ENCODE peak calls at places on chromosome 16, in seven cellular contexts. A, N, W, K, Z, B and S are unnamed samples.

GRCh38 chr16:68079616-68080344 is 5.4 kb upstream of the NFATC3 start:
- DNase-seq in A (no peak), N (no peak), W (no peak), K (no peak), Z (no peak), B (no peak), S (peak)

GRCh38 chr16:69523571-69523970 is 42.2 kb upstream of the NFAT5 start:
- DNase-seq in A (no peak), N (no peak), W (no peak), K (no peak), Z (no peak), B (no peak), S (no peak)

GRCh38 chr16:24730914-24731313 is 1.5 kb downstream of the TNRC6A start:
- DNase-seq in A (no peak), N (no peak), W (no peak), K (no peak), Z (no peak), B (no peak), S (no peak)

GRCh38 chr16:85564277-85565051 is 48.7 kb upstream of the GSE1 start:
- DNase-seq in A (no peak), N (no peak), W (no peak), K (peak), Z (no peak), B (no peak), S (no peak)

GRCh38 chr16:3259097-3259496 is 2.7 kb upstream of the MEFV start:
- DNase-seq in A (peak), N (no peak), W (peak), K (no peak), Z (no peak), B (no peak), S (no peak)

GRCh38 chr16:11215935-11216556 is 40.0 kb downstream of the SOCS1 start:
- DNase-seq in A (no peak), N (no peak), W (no peak), K (no peak), Z (no peak), B (no peak), S (no peak)

GRCh38 chr16:88049020-88049419 is 97.8 kb downstream of the BANP start:
- DNase-seq in A (no peak), N (no peak), W (no peak), K (no peak), Z (no peak), B (no peak), S (no peak)

GRCh38 chr16:66927012-66927436 is 1.7 kb upstream of the RRAD start:
- DNase-seq in A (peak), N (no peak), W (peak), K (peak), Z (no peak), B (peak), S (peak)

GRCh38 chr16:81429045-81429521 is 15.5 kb upstream of the CMIP start:
- DNase-seq in A (peak), N (peak), W (no peak), K (peak), Z (no peak), B (peak), S (peak)

GRCh38 chr16:1709356-1709755 is 3.4 kb downstream of the MAPK8IP3 start:
- DNase-seq in A (no peak), N (no peak), W (no peak), K (no peak), Z (no peak), B (no peak), S (no peak)

GRCh38 chr16:47779201-47780016 is 318.3 kb downstream of the PHKB start:
- DNase-seq in A (peak), N (no peak), W (no peak), K (peak), Z (no peak), B (peak), S (peak)

GRCh38 chr16:19242186-19242585 is 43.3 kb upstream of the CLEC19A start:
- DNase-seq in A (no peak), N (no peak), W (no peak), K (no peak), Z (no peak), B (no peak), S (no peak)

GRCh38 chr16:28187595-28188004 is 24.2 kb downstream of the XPO6 start:
- DNase-seq in A (no peak), N (no peak), W (no peak), K (no peak), Z (no peak), B (no peak), S (no peak)

GRCh38 chr16:47424846-47425245 is 36.0 kb downstream of the ITFG1 start:
- DNase-seq in A (no peak), N (no peak), W (no peak), K (no peak), Z (no peak), B (no peak), S (no peak)

GRCh38 chr16:75938818-75939217 is 212.5 kb upstream of the CPHXL start:
- DNase-seq in A (no peak), N (no peak), W (no peak), K (no peak), Z (no peak), B (no peak), S (no peak)

GRCh38 chr16:58116046-58116445 is 13.1 kb downstream of the CFAP20 start:
- DNase-seq in A (no peak), N (no peak), W (no peak), K (no peak), Z (no peak), B (no peak), S (peak)

GRCh38 chr16:89700649-89701424 is 668 bp downstream of the SPATA2L start:
- DNase-seq in A (peak), N (peak), W (no peak), K (peak), Z (peak), B (no peak), S (peak)

GRCh38 chr16:58157239-58157638 is 28.1 kb upstream of the CFAP20 start:
- DNase-seq in A (no peak), N (no peak), W (no peak), K (no peak), Z (no peak), B (no peak), S (no peak)

GRCh38 chr16:351804-352520 is 561 bp downstream of the AXIN1 start:
- DNase-seq in A (peak), N (no peak), W (no peak), K (peak), Z (no peak), B (no peak), S (no peak)

GRCh38 chr16:66842765-66843164 is 1.4 kb upstream of the CA7 start:
- DNase-seq in A (peak), N (no peak), W (no peak), K (no peak), Z (no peak), B (no peak), S (peak)

GRCh38 chr16:75267631-75268264 is 16.3 kb upstream of the BCAR1 start:
- DNase-seq in A (peak), N (peak), W (no peak), K (no peak), Z (peak), B (peak), S (peak)

GRCh38 chr16:72847187-72848044 is 200.5 kb downstream of the ZFHX3 start:
- DNase-seq in A (peak), N (peak), W (no peak), K (peak), Z (no peak), B (peak), S (peak)

GRCh38 chr16:87487361-87487924 is 5.4 kb downstream of the ZCCHC14 start:
- DNase-seq in A (no peak), N (no peak), W (no peak), K (no peak), Z (peak), B (no peak), S (no peak)

GRCh38 chr16:62068747-62069146 is 32.5 kb upstream of the CDH8 start:
- DNase-seq in A (no peak), N (peak), W (no peak), K (no peak), Z (no peak), B (peak), S (no peak)

GRCh38 chr16:19523184-19523558 is 571 bp upstream of the CCP110 start:
- DNase-seq in A (no peak), N (no peak), W (no peak), K (no peak), Z (no peak), B (no peak), S (no peak)

GRCh38 chr16:23324727-23325126 is 22.6 kb downstream of the SCNN1B start:
- DNase-seq in A (no peak), N (no peak), W (no peak), K (no peak), Z (peak), B (peak), S (no peak)

GRCh38 chr16:28477311-28477920 is 5.3 kb upstream of the NPIPB7 start:
- DNase-seq in A (no peak), N (no peak), W (no peak), K (no peak), Z (no peak), B (no peak), S (no peak)